ENCODE peak calls at places on chromosomes 16 and 17, in four cellular contexts. One of them, this sample, is unnamed.

GRCh38 chr17:78034429-78035091 is 76.1 kb downstream of the TNRC6C start:
- DNase-seq in mucosa of gallbladder: no peak
- DNase-seq in stimulated activated naive B cell treated with anti-CD40 and anti-IgM and Interleukin-4, amounts not matched to agents 10 μg/mL and 1 μg/mL and 100 μg/mL, for 72 hours: no peak
- DNase-seq in epithelial cell of esophagus: peak
- DNase-seq in this sample: no peak

GRCh38 chr17:38881600-38882191 is 11.8 kb downstream of the LASP1 start:
- DNase-seq in stimulated activated naive B cell treated with anti-CD40 and anti-IgM and Interleukin-4, amounts not matched to agents 10 μg/mL and 1 μg/mL and 100 μg/mL, for 72 hours: no peak
- DNase-seq in mucosa of gallbladder: peak
- DNase-seq in epithelial cell of esophagus: no peak
- DNase-seq in this sample: no peak

GRCh38 chr17:27544350-27545131 is 86.4 kb upstream of the LGALS9 start:
- DNase-seq in stimulated activated naive B cell treated with anti-CD40 and anti-IgM and Interleukin-4, amounts not matched to agents 10 μg/mL and 1 μg/mL and 100 μg/mL, for 72 hours: peak
- DNase-seq in epithelial cell of esophagus: no peak
- DNase-seq in mucosa of gallbladder: no peak
- DNase-seq in this sample: peak

GRCh38 chr17:41467546-41467945 is 360 bp upstream of the KRT32 start:
- DNase-seq in mucosa of gallbladder: no peak
- DNase-seq in epithelial cell of esophagus: no peak
- DNase-seq in stimulated activated naive B cell treated with anti-CD40 and anti-IgM and Interleukin-4, amounts not matched to agents 10 μg/mL and 1 μg/mL and 100 μg/mL, for 72 hours: no peak
- DNase-seq in this sample: no peak

GRCh38 chr17:491086-492014 is 138.7 kb upstream of the RPH3AL start:
- DNase-seq in epithelial cell of esophagus: peak
- DNase-seq in stimulated activated naive B cell treated with anti-CD40 and anti-IgM and Interleukin-4, amounts not matched to agents 10 μg/mL and 1 μg/mL and 100 μg/mL, for 72 hours: no peak
- DNase-seq in mucosa of gallbladder: peak
- DNase-seq in this sample: no peak

GRCh38 chr17:76903631-76904030 is 35.4 kb downstream of the MGAT5B start:
- DNase-seq in epithelial cell of esophagus: no peak
- DNase-seq in stimulated activated naive B cell treated with anti-CD40 and anti-IgM and Interleukin-4, amounts not matched to agents 10 μg/mL and 1 μg/mL and 100 μg/mL, for 72 hours: no peak
- DNase-seq in mucosa of gallbladder: no peak
- DNase-seq in this sample: no peak

GRCh38 chr17:48024149-48025039 is 13.2 kb downstream of the COPZ2 start:
- DNase-seq in epithelial cell of esophagus: peak
- DNase-seq in mucosa of gallbladder: peak
- DNase-seq in stimulated activated naive B cell treated with anti-CD40 and anti-IgM and Interleukin-4, amounts not matched to agents 10 μg/mL and 1 μg/mL and 100 μg/mL, for 72 hours: no peak
- DNase-seq in this sample: no peak

GRCh38 chr16:64975821-64976220 is 146.0 kb downstream of the CDH11 start:
- DNase-seq in mucosa of gallbladder: no peak
- DNase-seq in epithelial cell of esophagus: no peak
- DNase-seq in stimulated activated naive B cell treated with anti-CD40 and anti-IgM and Interleukin-4, amounts not matched to agents 10 μg/mL and 1 μg/mL and 100 μg/mL, for 72 hours: no peak
- DNase-seq in this sample: no peak

GRCh38 chr16:11129378-11129781 is 126.6 kb downstream of the SOCS1 start:
- DNase-seq in mucosa of gallbladder: no peak
- DNase-seq in stimulated activated naive B cell treated with anti-CD40 and anti-IgM and Interleukin-4, amounts not matched to agents 10 μg/mL and 1 μg/mL and 100 μg/mL, for 72 hours: peak
- DNase-seq in epithelial cell of esophagus: no peak
- DNase-seq in this sample: no peak

GRCh38 chr17:75086496-75087181 is 1.1 kb upstream of the SLC16A5 start:
- DNase-seq in mucosa of gallbladder: no peak
- DNase-seq in stimulated activated naive B cell treated with anti-CD40 and anti-IgM and Interleukin-4, amounts not matched to agents 10 μg/mL and 1 μg/mL and 100 μg/mL, for 72 hours: no peak
- DNase-seq in epithelial cell of esophagus: no peak
- DNase-seq in this sample: no peak

This sample was measured in GM12864.